ENCODE peak calls at places on chromosomes 1 and 21, in ten cellular contexts. R, L, O, Z, F, S, X, A, Y and Q are unnamed samples.

GRCh38 chr1:27037518-27037917 is 24.9 kb upstream of the TENT5B start:
- DNase-seq in R (no peak), L (no peak), O (no peak), Z (no peak), F (no peak), S (no peak), X (no peak), A (no peak), Y (no peak), Q (no peak)

GRCh38 chr21:38918629-38919346 is 113.1 kb downstream of the ETS2 start:
- DNase-seq in R (no peak), L (no peak), O (no peak), Z (no peak), F (no peak), S (no peak), X (no peak), A (no peak), Y (no peak), Q (no peak)

GRCh38 chr21:37159053-37159776 is 86.2 kb downstream of the TTC3 start:
- DNase-seq in R (no peak), L (no peak), O (no peak), Z (no peak), F (no peak), S (no peak), X (no peak), A (no peak), Y (no peak), Q (no peak)

GRCh38 chr1:189220750-189221149 is 1256.9 kb downstream of the BRINP3 start:
- DNase-seq in R (peak), L (no peak), O (no peak), Z (peak), F (no peak), S (no peak), X (no peak), A (no peak), Y (peak), Q (no peak)

GRCh38 chr21:29279531-29279930 is 19.2 kb upstream of the BACH1 start:
- DNase-seq in R (no peak), L (no peak), O (no peak), Z (no peak), F (no peak), S (no peak), X (no peak), A (no peak), Y (no peak), Q (no peak)

GRCh38 chr1:82778612-82779011 is 977.9 kb downstream of the ADGRL2 start:
- DNase-seq in R (no peak), L (no peak), O (no peak), Z (no peak), F (peak), S (no peak), X (no peak), A (no peak), Y (peak), Q (no peak)

GRCh38 chr1:1835546-1835945 is 55.3 kb downstream of the GNB1 start:
- DNase-seq in R (no peak), L (no peak), O (no peak), Z (no peak), F (no peak), S (no peak), X (no peak), A (no peak), Y (peak), Q (no peak)

GRCh38 chr1:211581521-211581920 is 2.6 kb upstream of the SLC30A1 start:
- DNase-seq in R (no peak), L (no peak), O (no peak), Z (peak), F (no peak), S (no peak), X (no peak), A (no peak), Y (peak), Q (no peak)